ENCODE peak calls at places on chromosomes 16 and 17, in six cellular contexts. D, M, G, F, J and Y are unnamed samples.

GRCh38 chr17:45579529-45580495 is 89.3 kb upstream of the PLEKHM1 start:
- DNase-seq in D (no peak), M (no peak), G (no peak), F (no peak), J (no peak), Y (no peak)

GRCh38 chr17:72511874-72512273 is 391.1 kb downstream of the SOX9 start:
- DNase-seq in D (no peak), M (no peak), G (no peak), F (peak; percentile 69), J (no peak), Y (no peak)

GRCh38 chr17:82678265-82678891 is 20.1 kb downstream of the RAB40B start:
- DNase-seq in D (peak; percentile 27), M (no peak), G (no peak), F (no peak), J (no peak), Y (no peak)

GRCh38 chr16:86809458-86809955 is 231.2 kb downstream of the FOXL1 start:
- DNase-seq in D (no peak), M (no peak), G (no peak), F (no peak), J (peak; percentile 67), Y (peak; percentile 26)

GRCh38 chr16:11916524-11917285 is 949 bp upstream of the GSPT1 start:
- DNase-seq in D (no peak), M (no peak), G (no peak), F (peak; percentile 68), J (no peak), Y (peak; percentile 91)

GRCh38 chr17:30271102-30271501 is 20.6 kb downstream of the BLMH start:
- DNase-seq in D (no peak), M (no peak), G (no peak), F (no peak), J (no peak), Y (peak; percentile 49)

GRCh38 chr17:50102164-50102991 is 7.2 kb downstream of the PDK2 start:
- DNase-seq in D (peak; percentile 90), M (no peak), G (peak; percentile 82), F (peak; percentile 98), J (no peak), Y (no peak)

GRCh38 chr16:79146-80054 is 1.4 kb downstream of the MPG start:
- DNase-seq in D (no peak), M (no peak), G (no peak), F (no peak), J (no peak), Y (no peak)

GRCh38 chr16:26993988-26994387 is 72.7 kb upstream of the C16orf82 start:
- DNase-seq in D (no peak), M (no peak), G (no peak), F (no peak), J (no peak), Y (peak; percentile 44)

GRCh38 chr17:48954300-48954755 is 9.7 kb upstream of the SNF8 start:
- DNase-seq in D (no peak), M (no peak), G (no peak), F (peak; percentile 32), J (no peak), Y (peak; percentile 77)

GRCh38 chr17:10025976-10026785 is 121.1 kb upstream of the RCVRN start:
- DNase-seq in D (no peak), M (no peak), G (no peak), F (no peak), J (no peak), Y (no peak)

DNA sequence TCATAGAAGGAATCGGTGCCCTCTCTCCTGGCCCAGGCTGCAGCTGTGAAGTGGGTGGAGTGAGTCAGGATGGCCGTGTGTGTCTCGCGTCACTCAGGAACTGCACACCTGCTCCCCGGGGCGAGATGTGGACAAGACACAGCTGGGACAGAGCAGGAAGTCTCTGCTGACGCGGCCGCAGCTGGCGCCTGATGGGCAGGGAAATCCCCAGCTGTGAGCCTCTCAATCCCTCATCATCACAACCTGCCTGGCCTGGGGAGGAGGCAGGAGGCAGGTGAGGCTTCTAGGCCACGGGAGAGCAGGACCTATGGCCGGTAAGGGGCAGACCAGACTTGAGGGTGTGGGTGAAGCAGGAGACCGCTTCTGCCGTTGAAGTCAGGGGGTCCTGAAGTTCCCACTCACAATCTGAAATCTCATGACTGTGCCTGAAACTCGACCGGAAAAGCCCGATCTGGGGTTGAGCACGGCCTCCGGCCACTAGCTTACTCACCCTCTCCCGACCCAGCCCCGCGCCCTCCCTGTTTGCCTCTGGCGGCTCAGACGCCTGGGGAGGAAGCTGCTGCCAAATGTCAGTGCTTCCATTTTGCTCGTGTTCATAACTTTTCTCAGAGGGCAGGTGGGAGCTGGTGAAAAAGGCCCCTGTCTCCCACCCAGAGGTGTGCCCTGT is 1.1 kb upstream of the TRPV3 start:
- DNase-seq in D (no peak), M (peak; percentile 32), G (no peak), F (peak; percentile 68), J (peak; percentile 63), Y (peak; percentile 69)
- H3K4me3 ChIP-seq in D (no peak overlapping the region), M (no peak overlapping the region), G (no peak overlapping the region), F (no peak overlapping the region), J (no peak overlapping the region), Y (no peak overlapping the region)

DNA sequence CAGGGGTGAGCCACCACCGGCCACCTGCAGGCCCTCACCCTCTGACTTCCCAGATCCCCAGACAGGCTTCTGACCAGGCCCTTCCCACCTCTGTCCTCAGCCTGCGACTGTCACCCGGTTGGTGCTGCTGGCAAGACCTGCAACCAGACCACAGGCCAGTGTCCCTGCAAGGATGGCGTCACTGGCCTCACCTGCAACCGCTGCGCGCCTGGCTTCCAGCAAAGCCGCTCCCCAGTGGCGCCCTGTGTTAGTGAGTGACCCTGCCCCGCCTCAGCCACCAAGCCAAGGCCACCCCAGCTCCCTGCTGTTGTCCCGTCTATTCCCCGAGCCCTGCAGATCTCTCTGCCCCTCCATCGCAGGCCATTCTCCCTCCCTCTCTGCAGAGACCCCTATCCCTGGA is 1.8 kb downstream of the NTN3 start:
- DNase-seq in D (no peak), M (no peak), G (no peak), F (no peak), J (no peak), Y (no peak)
- H3K4me3 ChIP-seq in D (no peak overlapping the region), M (no peak overlapping the region), G (no peak overlapping the region), F (no peak overlapping the region), J (no peak overlapping the region), Y (no peak overlapping the region)

DNA sequence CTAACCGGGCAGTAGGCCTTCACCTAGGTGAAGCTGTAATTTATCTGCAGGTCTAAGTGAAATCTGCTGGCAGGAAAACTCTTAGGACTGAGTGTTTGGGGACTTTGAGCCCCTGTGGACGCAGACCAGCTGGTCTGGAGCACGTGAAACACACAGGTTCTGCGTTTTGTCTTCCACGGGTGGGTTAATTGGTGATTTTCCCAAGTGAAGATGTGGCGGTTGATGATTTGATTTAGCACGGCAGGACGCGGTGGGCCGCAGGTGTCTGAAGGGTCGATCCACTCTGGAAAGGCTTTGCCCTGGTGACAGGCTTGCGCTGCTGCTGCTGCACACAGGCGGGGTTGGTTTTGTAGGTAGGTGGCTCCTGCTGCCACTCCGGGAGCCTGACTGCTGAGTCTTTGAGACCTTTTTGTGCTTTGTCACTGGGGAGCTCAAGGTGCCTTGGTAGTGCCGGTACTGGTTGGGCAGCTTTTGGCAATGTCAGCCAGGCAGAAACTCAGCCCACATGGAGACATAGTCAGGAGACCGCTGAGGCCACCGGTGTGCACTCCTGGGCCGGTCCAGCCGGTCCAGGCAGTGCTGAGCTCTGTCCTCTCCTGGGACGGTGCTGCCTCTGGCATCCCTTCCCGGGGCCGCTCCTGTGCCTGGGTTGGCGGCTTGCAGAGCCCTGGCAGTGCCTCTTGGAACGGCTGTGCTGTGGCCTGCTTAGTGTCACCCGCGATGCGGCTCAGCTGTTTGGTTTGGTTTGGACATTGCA is 2.3 kb downstream of the BAIAP2 start:
- DNase-seq in D (peak; percentile 91), M (no peak), G (peak; percentile 80), F (peak; percentile 25), J (no peak), Y (no peak)
- H3K4me3 ChIP-seq in D (no peak overlapping the region), M (no peak overlapping the region), G (peak overlapping the region; percentile 76), F (no peak overlapping the region), J (no peak overlapping the region), Y (no peak overlapping the region)

DNA sequence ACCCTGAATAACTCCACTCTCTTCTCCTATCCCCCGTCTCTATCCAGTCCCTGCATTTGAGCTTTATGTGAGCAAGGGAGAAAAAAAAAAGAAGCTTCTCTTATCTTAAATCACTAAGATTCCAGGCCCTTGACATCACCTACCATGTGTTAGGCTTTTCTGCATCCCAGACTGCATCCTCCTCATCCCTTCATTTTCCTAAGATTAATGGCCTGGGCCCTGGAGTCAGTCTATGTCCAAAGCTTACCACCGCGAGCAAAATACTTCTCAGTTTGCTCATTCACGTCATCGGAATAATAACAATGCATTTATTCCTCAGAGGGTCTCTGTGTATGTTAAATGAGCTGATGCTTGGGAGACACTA is 46.2 kb downstream of the VAT1L start:
- DNase-seq in D (no peak), M (no peak), G (no peak), F (no peak), J (peak; percentile 48), Y (peak; percentile 91)
- H3K4me3 ChIP-seq in D (no peak overlapping the region), M (no peak overlapping the region), G (no peak overlapping the region), F (no peak overlapping the region), J (no peak overlapping the region), Y (no peak overlapping the region)

GRCh38 chr17:11943759-11944347 is 53.4 kb downstream of the ZNF18 start:
- DNase-seq in D (no peak), M (no peak), G (no peak), F (no peak), J (no peak), Y (no peak)

GRCh38 chr17:11935734-11936406 is 61.4 kb downstream of the ZNF18 start:
- DNase-seq in D (no peak), M (no peak), G (peak; percentile 24), F (peak; percentile 48), J (no peak), Y (peak; percentile 42)

GRCh38 chr17:11944587-11944986 is 52.7 kb downstream of the ZNF18 start:
- DNase-seq in D (no peak), M (no peak), G (no peak), F (no peak), J (no peak), Y (peak; percentile 3)

DNA sequence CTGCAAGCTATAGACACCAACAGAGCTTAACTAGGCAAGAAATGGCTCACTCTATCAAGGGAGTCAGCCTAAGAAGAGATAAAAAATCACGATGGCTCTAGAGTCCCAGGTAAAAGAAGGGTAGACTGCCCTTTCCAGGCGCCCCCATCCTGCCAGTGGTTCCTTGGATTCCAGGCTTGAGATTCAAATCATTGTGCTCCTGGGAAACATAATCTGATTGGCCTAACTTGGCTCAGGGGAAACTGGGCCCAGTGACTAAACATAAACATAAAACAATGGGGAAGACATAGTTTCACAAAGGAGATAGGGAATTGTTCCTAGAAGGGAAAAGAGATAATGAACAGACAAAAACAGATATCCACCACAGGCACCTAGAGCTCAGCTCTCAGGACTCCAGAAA is 56.4 kb downstream of the ZNF18 start:
- DNase-seq in D (no peak), M (no peak), G (no peak), F (no peak), J (no peak), Y (no peak)
- H3K4me3 ChIP-seq in D (no peak overlapping the region), M (no peak overlapping the region), G (no peak overlapping the region), F (no peak overlapping the region), J (no peak overlapping the region), Y (no peak overlapping the region)

GRCh38 chr17:54902017-54902416 is 1.4 kb downstream of the TOM1L1 start:
- DNase-seq in D (no peak), M (no peak), G (no peak), F (peak; percentile 6), J (no peak), Y (no peak)

GRCh38 chr17:54899721-54900456 is 763 bp upstream of the TOM1L1 start:
- DNase-seq in D (no peak), M (no peak), G (no peak), F (peak; percentile 11), J (no peak), Y (no peak)

GRCh38 chr17:54902611-54903010 is 2.0 kb downstream of the TOM1L1 start:
- DNase-seq in D (no peak), M (no peak), G (no peak), F (peak; percentile 60), J (no peak), Y (no peak)

GRCh38 chr17:54900457-54901229 is at the start of gene TOM1L1:
- DNase-seq in D (peak; percentile 84), M (no peak), G (peak; percentile 64), F (peak; percentile 94), J (no peak), Y (peak; percentile 68)

GRCh38 chr17:54901230-54901847 is 687 bp downstream of the TOM1L1 start:
- DNase-seq in D (no peak), M (no peak), G (no peak), F (peak; percentile 90), J (peak; percentile 38), Y (peak; percentile 66)
- H3K4me3 ChIP-seq in D (peak overlapping the region; percentile 43), M (no peak overlapping the region), G (peak overlapping the region; percentile 74), F (peak overlapping the region; percentile 10), J (peak overlapping the region; percentile 56), Y (peak overlapping the region; percentile 87)